ENCODE peak calls at places on chromosomes 11 and 22, in nine cellular contexts. T, X, B, K, Z, P, E, Q and W are unnamed samples.

GRCh38 chr11:35099278-35100018 is 39.5 kb upstream of the CD44 start:
- DNase-seq in K (no peak), B (no peak), T (no peak), Q (no peak), Z (no peak), P (no peak), X (no peak), E (no peak), W (no peak)

GRCh38 chr11:64971421-64972233 is at the start of gene MAJIN:
- DNase-seq in Z (peak; percentile 86), B (peak; percentile 90), K (no peak), E (peak; percentile 92), X (peak; percentile 90), Q (peak; percentile 21), T (peak; percentile 85), P (peak; percentile 95), W (peak; percentile 100)

GRCh38 chr11:135074397-135074998 is 662.5 kb upstream of the B3GAT1 start:
- DNase-seq in X (no peak), B (no peak), Q (no peak), T (no peak), P (no peak), K (no peak), Z (no peak), E (no peak), W (no peak)

GRCh38 chr11:108973402-108974119 is 308.7 kb downstream of the DDX10 start:
- DNase-seq in Z (no peak), K (no peak), T (no peak), X (no peak), Q (no peak), B (no peak), E (no peak), P (no peak), W (no peak)

GRCh38 chr11:8604078-8604723 is 10.2 kb upstream of the STK33 start:
- DNase-seq in P (no peak), K (no peak), X (no peak), B (peak; percentile 67), E (peak; percentile 72), Z (no peak), Q (peak; percentile 51), T (peak; percentile 72), W (no peak)

GRCh38 chr11:64339319-64339718 is 685 bp upstream of the CCDC88B start:
- DNase-seq in Q (no peak), T (no peak), P (no peak), K (no peak), X (no peak), E (no peak), Z (no peak), B (no peak), W (no peak)

GRCh38 chr11:67248653-67249052 is 17.6 kb upstream of the GRK2 start:
- DNase-seq in Z (no peak), X (no peak), K (no peak), T (peak; percentile 79), B (no peak), Q (no peak), E (no peak), P (peak; percentile 89), W (no peak)

GRCh38 chr11:2913776-2914474 is 15.3 kb downstream of the PHLDA2 start:
- DNase-seq in E (no peak), Z (no peak), Q (no peak), K (no peak), T (no peak), P (no peak), X (no peak), B (no peak), W (no peak)

GRCh38 chr11:65428578-65429068 is 6.0 kb downstream of the NEAT1 start:
- DNase-seq in Q (no peak), K (no peak), P (peak; percentile 61), Z (peak; percentile 47), T (peak; percentile 28), E (peak; percentile 49), X (no peak), B (peak; percentile 73), W (peak; percentile 39)

GRCh38 chr22:30861688-30862552 is 106.7 kb downstream of the MORC2 start:
- DNase-seq in X (no peak), K (peak; percentile 6), B (no peak), P (peak; percentile 57), Z (no peak), T (no peak), E (no peak), Q (no peak), W (no peak)

GRCh38 chr11:114092478-114092877 is 33.0 kb downstream of the ZBTB16 start:
- DNase-seq in Q (no peak), K (no peak), B (no peak), X (no peak), Z (no peak), P (no peak), E (no peak), T (no peak), W (no peak)
- H3K4me1 ChIP-seq in Q (peaks cover 43% of the 10 kb centered on the region), K (peaks cover 94% of the 10 kb centered on the region), B (peaks cover 13% of the 10 kb centered on the region), X (peaks cover 2% of the 10 kb centered on the region), Z (peaks cover 9% of the 10 kb centered on the region), P (peaks cover 8% of the 10 kb centered on the region), E (no peaks in the 10 kb centered on the region), T (peaks cover 43% of the 10 kb centered on the region), W (peaks cover 52% of the 10 kb centered on the region)

DNA sequence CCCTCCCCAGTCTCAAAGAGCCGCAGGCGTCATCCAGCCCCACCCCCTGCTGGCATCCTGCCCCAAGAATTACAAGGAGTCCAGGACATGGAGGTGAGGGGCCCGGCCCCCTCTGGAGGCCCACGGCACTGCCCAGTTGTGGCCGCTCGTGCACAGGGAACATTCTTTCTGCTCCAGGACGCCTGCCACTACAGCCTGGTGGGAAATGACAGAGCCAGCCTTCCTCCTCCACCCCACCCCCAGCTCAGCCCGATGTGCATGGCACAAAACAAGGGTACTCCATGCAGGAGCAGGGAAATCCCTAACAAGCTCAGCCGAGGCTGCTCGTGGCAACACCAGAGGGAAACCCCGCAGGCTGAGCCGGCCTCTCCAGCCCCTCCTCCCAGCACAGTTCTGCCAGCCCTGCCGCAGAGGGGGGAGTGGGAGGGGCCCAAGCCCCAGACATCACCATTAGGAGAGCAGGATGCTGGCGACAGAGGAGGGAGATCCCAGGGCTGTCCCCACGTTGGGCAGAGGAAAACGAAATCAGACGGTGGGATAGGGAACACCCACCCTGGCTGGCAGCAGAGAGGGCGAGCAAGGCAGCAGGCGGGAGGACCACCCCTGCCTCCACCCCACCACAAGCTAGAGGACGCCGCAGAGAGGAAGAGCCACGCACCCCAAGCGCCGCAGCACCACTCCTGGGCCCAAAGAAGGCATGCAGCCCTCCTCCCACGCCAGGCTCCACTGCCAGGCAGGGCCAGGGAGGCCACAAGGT is 10.0 kb downstream of the IGSF9B start:
- DNase-seq in Q (no peak), B (no peak), E (no peak), X (peak; percentile 24), K (no peak), P (peak; percentile 63), Z (no peak), T (no peak), W (no peak)
- H3K4me1 ChIP-seq in Q (peaks cover 53% of the 10 kb centered on the region), B (peaks cover 20% of the 10 kb centered on the region), E (no peaks in the 10 kb centered on the region), X (peaks cover 70% of the 10 kb centered on the region), K (peaks cover 57% of the 10 kb centered on the region), P (no peaks in the 10 kb centered on the region), Z (peaks cover 3% of the 10 kb centered on the region), T (peaks cover 19% of the 10 kb centered on the region), W (no peaks in the 10 kb centered on the region)

GRCh38 chr11:12771875-12772274 is 97.7 kb downstream of the TEAD1 start:
- DNase-seq in B (no peak), E (no peak), X (no peak), T (no peak), P (no peak), Z (no peak), K (no peak), Q (no peak), W (no peak)

GRCh38 chr11:12770435-12770834 is 96.2 kb downstream of the TEAD1 start:
- DNase-seq in X (no peak), B (no peak), Q (no peak), E (no peak), T (no peak), Z (no peak), P (no peak), K (no peak), W (no peak)

GRCh38 chr11:12770966-12771597 is 96.9 kb downstream of the TEAD1 start:
- DNase-seq in Q (no peak), P (no peak), K (no peak), E (no peak), Z (no peak), B (no peak), T (no peak), X (no peak), W (no peak)

GRCh38 chr11:12768731-12769673 is 94.8 kb downstream of the TEAD1 start:
- DNase-seq in B (no peak), Q (no peak), X (no peak), P (no peak), K (no peak), T (no peak), Z (no peak), E (no peak), W (no peak)

DNA sequence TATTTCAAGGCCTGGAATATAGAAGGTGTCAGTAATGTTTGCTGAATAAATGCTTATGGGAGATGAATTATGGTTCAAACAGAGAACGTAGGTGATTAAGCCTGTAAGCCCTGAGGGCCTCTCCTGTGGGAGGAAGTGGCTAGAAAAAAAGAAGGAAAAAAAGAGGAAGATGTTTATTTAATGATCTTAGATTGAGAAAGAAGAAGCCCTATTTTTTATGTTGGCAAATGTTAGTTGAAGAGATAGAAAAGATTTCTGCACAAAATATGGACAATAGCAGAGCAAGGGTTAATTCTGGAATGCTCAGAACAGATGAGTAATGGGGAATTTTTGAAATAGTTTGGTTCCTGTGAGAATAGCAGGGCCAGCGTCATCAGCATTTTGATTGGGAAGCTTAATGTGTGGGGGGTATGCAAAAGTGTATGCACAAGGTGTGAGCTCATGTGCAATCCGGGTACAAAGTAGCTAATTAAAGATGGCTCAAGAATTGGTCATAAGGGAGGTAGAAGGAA is 95.7 kb downstream of the TEAD1 start:
- DNase-seq in Q (no peak), K (no peak), P (no peak), E (no peak), B (no peak), Z (no peak), T (no peak), X (no peak), W (no peak)
- H3K4me1 ChIP-seq in Q (peaks cover 11% of the 10 kb centered on the region), K (peaks cover 83% of the 10 kb centered on the region), P (peaks cover 9% of the 10 kb centered on the region), E (no peaks in the 10 kb centered on the region), B (peaks cover 12% of the 10 kb centered on the region), Z (peaks cover 28% of the 10 kb centered on the region), T (peaks cover 8% of the 10 kb centered on the region), X (no peaks in the 10 kb centered on the region), W (no peaks in the 10 kb centered on the region)

GRCh38 chr11:44565008-44565745 is at the start of gene CD82:
- DNase-seq in T (peak; percentile 100), Z (peak; percentile 100), P (peak; percentile 100), E (peak; percentile 100), K (peak; percentile 100), Q (peak; percentile 99), X (peak; percentile 95), B (peak; percentile 100), W (peak; percentile 100)

GRCh38 chr11:44564653-44565007 is 833 bp upstream of the CD82 start:
- DNase-seq in E (peak; percentile 76), Q (no peak), X (no peak), T (peak; percentile 75), K (peak; percentile 70), P (peak; percentile 95), Z (peak; percentile 86), B (peak; percentile 63), W (peak; percentile 81)

GRCh38 chr11:44563716-44564115 is 1.7 kb upstream of the CD82 start:
- DNase-seq in P (no peak), T (no peak), E (no peak), K (no peak), Z (no peak), B (no peak), Q (no peak), X (no peak), W (no peak)

GRCh38 chr11:44562836-44563460 is 2.5 kb upstream of the CD82 start:
- DNase-seq in P (no peak), E (no peak), Z (no peak), X (no peak), B (no peak), T (no peak), K (no peak), Q (no peak), W (no peak)

GRCh38 chr11:44564198-44564597 is 1.3 kb upstream of the CD82 start:
- DNase-seq in Q (no peak), X (no peak), K (no peak), T (no peak), P (peak; percentile 76), Z (peak; percentile 79), B (peak; percentile 52), E (peak; percentile 72), W (peak; percentile 50)
- H3K4me1 ChIP-seq in Q (peaks cover 44% of the 10 kb centered on the region), X (peaks cover 47% of the 10 kb centered on the region), K (peaks cover 54% of the 10 kb centered on the region), T (peaks cover 28% of the 10 kb centered on the region), P (peaks cover 8% of the 10 kb centered on the region), Z (peaks cover 25% of the 10 kb centered on the region), B (peaks cover 15% of the 10 kb centered on the region), E (peaks cover 25% of the 10 kb centered on the region), W (peaks cover 28% of the 10 kb centered on the region)